ENCODE peak calls at places on chromosomes 16 and 17, in seven cellular contexts. H, Q, P, S, C, J and U are unnamed samples.

GRCh38 chr17:17151962-17152361 is 54.2 kb downstream of the PLD6 start:
- DNase-seq in J (no peak), P (peak), C (peak), H (peak), Q (no peak), S (no peak), U (peak)

GRCh38 chr16:87542531-87543102 is 49.8 kb upstream of the ZCCHC14 start:
- DNase-seq in H (no peak), C (no peak), J (no peak), Q (no peak), S (peak), P (no peak), U (no peak)

GRCh38 chr17:48483471-48484131 is 47.2 kb downstream of the HOXB1 start:
- DNase-seq in H (no peak), P (no peak), C (no peak), Q (peak), J (peak), S (no peak), U (no peak)

GRCh38 chr16:6335072-6335471 is 997.6 kb upstream of the RBFOX1 start:
- DNase-seq in S (no peak), Q (no peak), J (peak), C (no peak), P (no peak), H (no peak), U (no peak)

GRCh38 chr16:73056383-73056782 is 8.5 kb upstream of the ZFHX3 start:
- DNase-seq in Q (no peak), P (no peak), H (no peak), S (no peak), J (no peak), C (no peak), U (no peak)

GRCh38 chr16:59192551-59193199 is 458.6 kb upstream of the GOT2 start:
- DNase-seq in P (no peak), S (peak), C (no peak), H (no peak), Q (peak), J (peak), U (no peak)

GRCh38 chr16:152141-153128 is at the start of gene HBZ:
- DNase-seq in P (no peak), J (no peak), H (no peak), C (no peak), S (no peak), Q (no peak), U (no peak)

GRCh38 chr16:89409161-89409711 is 81.1 kb downstream of the ANKRD11 start:
- DNase-seq in S (no peak), Q (peak), P (no peak), H (no peak), C (no peak), J (peak), U (no peak)

GRCh38 chr16:16028311-16028999 is 79.0 kb downstream of the ABCC1 start:
- DNase-seq in Q (no peak), H (no peak), P (no peak), J (no peak), C (peak), S (no peak), U (no peak)
- H3K27ac ChIP-seq in Q (no peak), H (peak), P (no peak), J (no peak), C (peak), S (no peak), U (no peak)

GRCh38 chr16:27268376-27269299 is at the start of gene NSMCE1:
- DNase-seq in J (peak), P (peak), Q (peak), H (peak), S (peak), C (peak), U (peak)
- H3K27ac ChIP-seq in J (no peak), P (peak), Q (peak), H (peak), S (peak), C (peak), U (peak)

GRCh38 chr17:19288453-19288852 is 51.3 kb downstream of the EPN2 start:
- DNase-seq in C (no peak), J (peak), P (no peak), Q (no peak), S (peak), H (no peak), U (no peak)
- H3K27ac ChIP-seq in C (peak), J (peak), P (peak), Q (no peak), S (no peak), H (no peak), U (peak)

DNA sequence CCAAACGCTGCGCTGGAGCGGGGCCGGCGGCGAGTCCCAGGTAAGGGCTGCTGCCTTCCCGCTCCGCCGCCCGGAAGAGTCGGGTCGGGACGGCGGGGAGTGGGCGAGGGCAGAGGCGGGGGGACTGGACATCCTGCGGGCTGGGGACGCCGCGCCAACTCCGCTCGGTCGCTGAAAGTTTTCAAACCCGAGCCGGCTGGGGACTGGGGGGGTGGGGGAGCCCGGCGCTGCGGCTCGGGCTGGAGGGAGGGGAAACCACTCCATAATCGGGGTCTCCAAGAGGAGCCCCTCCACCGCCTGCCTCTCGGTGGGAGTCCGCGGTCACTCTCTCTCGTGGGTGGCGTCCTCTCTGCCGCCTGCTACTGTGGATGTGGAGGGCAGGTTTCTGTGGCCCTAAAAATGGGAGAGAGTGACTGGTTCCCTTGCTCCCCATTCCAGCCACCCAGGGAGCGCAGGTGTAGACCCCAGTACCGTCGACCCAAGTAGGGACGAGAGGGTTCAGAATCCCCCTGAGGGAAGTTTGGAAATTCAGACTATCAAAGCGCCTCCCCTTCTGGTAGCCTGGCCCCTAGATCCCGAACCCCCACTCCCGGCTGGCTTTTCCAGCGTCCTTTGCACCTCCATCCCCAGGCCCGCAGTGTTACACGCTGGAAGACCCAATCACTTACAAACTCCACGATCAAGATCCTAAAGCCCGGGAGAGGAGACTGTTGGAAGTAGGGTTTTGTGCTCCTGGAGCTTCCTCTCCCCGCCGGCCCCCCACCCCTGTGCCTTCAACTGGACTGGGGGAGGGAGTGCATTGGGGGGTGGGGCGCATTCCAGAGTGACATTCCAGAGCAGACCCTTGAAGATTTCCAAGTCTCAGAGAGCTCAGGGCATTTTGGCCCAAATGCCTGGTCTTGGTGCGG is 850 bp downstream of the GPRC5C start:
- DNase-seq in J (peak), P (no peak), S (no peak), C (no peak), H (no peak), Q (no peak), U (no peak)
- H3K27ac ChIP-seq in J (no peak), P (no peak), S (peak), C (peak), H (peak), Q (no peak), U (peak)

GRCh38 chr16:48540222-48540900 is 69.6 kb downstream of the N4BP1 start:
- DNase-seq in H (no peak), Q (no peak), J (no peak), S (no peak), P (no peak), C (no peak), U (no peak)

GRCh38 chr16:48539485-48540221 is 70.3 kb downstream of the N4BP1 start:
- DNase-seq in P (no peak), S (no peak), C (no peak), H (no peak), Q (no peak), J (peak), U (no peak)

GRCh38 chr16:48541108-48541786 is 68.7 kb downstream of the N4BP1 start:
- DNase-seq in H (no peak), Q (no peak), C (no peak), P (no peak), J (no peak), S (no peak), U (no peak)

GRCh38 chr16:48542966-48543365 is 67.0 kb downstream of the N4BP1 start:
- DNase-seq in H (no peak), C (no peak), Q (no peak), P (no peak), S (no peak), J (no peak), U (no peak)

GRCh38 chr16:48542020-48542473 is 67.9 kb downstream of the N4BP1 start:
- DNase-seq in Q (peak), H (no peak), J (peak), S (no peak), C (no peak), P (peak), U (peak)
- H3K27ac ChIP-seq in Q (no peak), H (no peak), J (no peak), S (no peak), C (peak), P (peak), U (no peak)

GRCh38 chr16:82655315-82655714 is 28.5 kb downstream of the CDH13 start:
- DNase-seq in C (peak), P (no peak), Q (peak), S (no peak), H (peak), J (peak), U (no peak)
- H3K27ac ChIP-seq in C (no peak), P (no peak), Q (peak), S (no peak), H (no peak), J (no peak), U (no peak)

DNA sequence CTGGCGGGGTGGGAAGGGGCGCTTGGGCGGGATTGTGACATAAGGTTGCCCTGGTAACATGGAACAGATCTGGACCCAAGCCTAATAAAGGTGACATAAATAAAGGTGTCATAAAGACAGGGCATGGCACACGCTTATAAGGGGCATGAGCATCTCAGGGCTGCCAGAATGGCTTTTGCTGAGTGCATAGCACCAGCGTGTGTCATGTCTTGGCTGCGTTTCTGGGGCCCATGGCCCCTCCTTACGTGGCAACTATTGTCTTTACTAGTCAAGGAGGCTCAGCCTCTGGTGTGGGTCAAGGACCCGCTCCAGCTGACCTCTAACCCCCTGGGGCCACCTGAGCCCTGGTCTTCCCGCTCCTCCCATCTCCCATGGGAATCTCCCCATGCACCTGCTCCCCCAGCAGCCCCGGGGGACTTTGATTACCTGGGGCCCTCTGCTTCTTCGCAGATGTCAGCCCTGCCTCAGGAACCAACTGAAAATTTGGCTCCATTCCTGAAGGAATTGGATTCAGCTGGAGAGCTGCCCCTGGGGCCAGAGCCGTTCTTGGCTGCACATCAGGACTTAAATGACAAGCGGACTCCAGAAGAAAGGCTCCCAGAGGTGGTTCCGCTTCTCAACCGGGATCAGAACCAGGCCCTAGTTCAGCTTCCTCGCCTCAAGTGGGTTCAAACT is 13.9 kb downstream of the LRRC37B start:
- DNase-seq in Q (no peak), C (no peak), S (no peak), H (no peak), J (no peak), P (no peak), U (no peak)
- H3K27ac ChIP-seq in Q (no peak), C (no peak), S (no peak), H (no peak), J (no peak), P (no peak), U (no peak)

GRCh38 chr17:51653902-51654301 is 393.6 kb downstream of the UTP18 start:
- DNase-seq in H (no peak), S (no peak), Q (no peak), C (no peak), J (peak), P (peak), U (no peak)

GRCh38 chr17:51650202-51650601 is 389.9 kb downstream of the UTP18 start:
- DNase-seq in Q (no peak), S (no peak), C (no peak), H (no peak), J (no peak), P (no peak), U (no peak)

GRCh38 chr17:51652529-51652928 is 392.2 kb downstream of the UTP18 start:
- DNase-seq in J (no peak), C (no peak), Q (no peak), P (no peak), S (no peak), H (no peak), U (no peak)

GRCh38 chr17:51650772-51651171 is 390.4 kb downstream of the UTP18 start:
- DNase-seq in P (no peak), J (peak), C (no peak), Q (no peak), S (no peak), H (no peak), U (no peak)

DNA sequence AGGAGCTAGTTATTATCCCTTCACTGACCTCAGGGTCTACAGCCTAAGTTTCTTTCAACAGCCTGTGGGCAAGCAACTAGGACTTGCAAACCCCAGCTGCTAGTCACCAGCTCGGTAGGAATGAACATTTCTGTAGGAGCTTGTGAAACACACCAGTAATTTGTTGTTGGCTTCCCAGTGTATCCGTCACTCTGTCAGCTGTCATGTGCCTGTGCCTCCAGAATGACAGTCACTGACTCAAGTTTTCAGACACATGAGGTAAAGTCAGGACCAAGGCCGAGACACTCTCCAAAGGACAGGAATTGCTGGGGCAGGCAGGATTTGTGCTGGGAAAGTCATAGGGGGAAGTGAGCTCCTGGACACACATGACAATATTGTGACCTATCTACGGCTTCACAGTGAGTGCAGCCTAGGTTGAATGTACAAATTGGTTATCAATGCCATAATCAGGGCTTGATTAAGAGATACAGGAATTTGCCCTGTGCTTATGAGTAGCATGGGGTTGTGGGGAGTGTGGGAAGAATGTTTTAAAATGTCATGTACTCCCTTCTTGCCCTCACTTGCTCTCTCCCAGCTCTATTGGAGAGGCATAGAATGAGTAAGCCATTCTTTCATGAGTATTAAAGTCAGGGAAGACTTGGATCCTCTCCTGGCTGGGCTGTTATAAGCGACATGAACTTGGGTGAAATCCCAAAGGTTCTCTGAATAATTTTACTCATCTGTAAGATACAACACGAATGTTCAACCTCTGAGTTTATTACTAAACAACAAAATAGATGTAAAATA is 391.4 kb downstream of the UTP18 start:
- DNase-seq in S (no peak), C (no peak), J (no peak), H (no peak), P (no peak), Q (no peak), U (no peak)
- H3K27ac ChIP-seq in S (no peak), C (no peak), J (no peak), H (no peak), P (no peak), Q (no peak), U (no peak)